ENCODE peak calls at places on chromosomes 2 and 18, in ten cellular contexts. C is WERI-Rb-1, O is cardiac muscle cell, Q is psoas muscle, K is GM12864, D is esophagus muscularis mucosa, S is foreskin fibroblast, A is cardiac fibroblast, I is brain microvascular endothelial cell, L is lower leg skin. Z is an unnamed sample.

GRCh38 chr18:32343634-32344033 is 127.0 kb downstream of the GAREM1 start:
- DNase-seq in C (peak; percentile 7), O (no peak), Q (peak; percentile 67), K (no peak), D (no peak), S (no peak), A (no peak), I (no peak), L (no peak), Z (no peak)

GRCh38 chr2:128277961-128278681 is 40.5 kb downstream of the HS6ST1 start:
- DNase-seq in C (no peak), O (no peak), Q (peak; percentile 16), K (no peak), D (no peak), S (no peak), A (no peak), I (no peak), L (peak; percentile 81), Z (no peak)

GRCh38 chr2:54588244-54588899 is 132.2 kb downstream of the SPTBN1 start:
- DNase-seq in C (no peak), O (no peak), Q (no peak), K (no peak), D (no peak), S (no peak), A (no peak), I (no peak), L (no peak), Z (no peak)

GRCh38 chr18:55830490-55830889 is 242.5 kb upstream of the TCF4 start:
- DNase-seq in C (no peak), O (peak; percentile 32), Q (no peak), K (no peak), D (no peak), S (peak; percentile 19), A (no peak), I (no peak), L (no peak), Z (peak; percentile 45)

GRCh38 chr2:65382776-65383357 is 49.5 kb downstream of the SPRED2 start:
- DNase-seq in C (no peak), O (peak; percentile 87), Q (peak; percentile 80), K (peak; percentile 87), D (no peak), S (peak; percentile 88), A (peak; percentile 86), I (peak; percentile 97), L (peak; percentile 93), Z (peak; percentile 89)

GRCh38 chr2:31401580-31401979 is 13.0 kb downstream of the XDH start:
- DNase-seq in C (no peak), O (peak; percentile 82), Q (no peak), K (no peak), D (peak; percentile 66), S (peak; percentile 99), A (peak; percentile 84), I (peak; percentile 94), L (no peak), Z (peak; percentile 93)

GRCh38 chr18:12441475-12442035 is 33.8 kb downstream of the PRELID3A start:
- DNase-seq in C (no peak), O (no peak), Q (no peak), K (no peak), D (no peak), S (no peak), A (no peak), I (no peak), L (no peak), Z (no peak)

GRCh38 chr18:77208969-77209368 is 40.7 kb upstream of the GALR1 start:
- DNase-seq in C (no peak), O (peak; percentile 69), Q (no peak), K (peak; percentile 47), D (no peak), S (peak; percentile 26), A (peak; percentile 65), I (peak; percentile 82), L (no peak), Z (peak; percentile 12)

GRCh38 chr2:190648289-190649034 is 421 bp upstream of the NAB1 start:
- DNase-seq in C (peak; percentile 89), O (peak; percentile 96), Q (peak; percentile 93), K (peak; percentile 50), D (no peak), S (peak; percentile 95), A (peak; percentile 96), I (peak; percentile 79), L (peak; percentile 96), Z (peak; percentile 90)

GRCh38 chr18:35753306-35753910 is 171.9 kb downstream of the GALNT1 start:
- DNase-seq in C (no peak), O (no peak), Q (no peak), K (no peak), D (no peak), S (peak; percentile 44), A (no peak), I (no peak), L (no peak), Z (no peak)

GRCh38 chr2:65388626-65389390 is 43.6 kb downstream of the SPRED2 start:
- DNase-seq in C (no peak), O (no peak), Q (no peak), K (no peak), D (no peak), S (no peak), A (no peak), I (no peak), L (no peak), Z (no peak)

GRCh38 chr2:227191367-227191766 is 26.9 kb downstream of the COL4A3 start:
- DNase-seq in C (peak; percentile 14), O (peak; percentile 11), Q (peak; percentile 55), K (no peak), D (no peak), S (peak; percentile 73), A (peak; percentile 3), I (peak; percentile 57), L (no peak), Z (peak; percentile 6)

GRCh38 chr2:127039387-127040031 is 67.4 kb downstream of the BIN1 start:
- DNase-seq in C (no peak), O (no peak), Q (no peak), K (peak; percentile 16), D (no peak), S (no peak), A (no peak), I (no peak), L (peak; percentile 66), Z (no peak)

GRCh38 chr18:79988079-79988924 is at the start of gene TXNL4A:
- DNase-seq in C (peak; percentile 90), O (peak; percentile 92), Q (peak; percentile 93), K (peak; percentile 72), D (no peak), S (peak; percentile 96), A (peak; percentile 89), I (peak; percentile 75), L (peak; percentile 96), Z (peak; percentile 86)
- TF ChIP-seq CTCF in C (peak; percentile 56), O (peak; percentile 46), Q (peak; percentile 31), K (peak; percentile 34), D (peak; percentile 40), S (peak; percentile 15), A (peak; percentile 23), I (peak; percentile 42), L (no peak), Z (peak; percentile 36)

DNA sequence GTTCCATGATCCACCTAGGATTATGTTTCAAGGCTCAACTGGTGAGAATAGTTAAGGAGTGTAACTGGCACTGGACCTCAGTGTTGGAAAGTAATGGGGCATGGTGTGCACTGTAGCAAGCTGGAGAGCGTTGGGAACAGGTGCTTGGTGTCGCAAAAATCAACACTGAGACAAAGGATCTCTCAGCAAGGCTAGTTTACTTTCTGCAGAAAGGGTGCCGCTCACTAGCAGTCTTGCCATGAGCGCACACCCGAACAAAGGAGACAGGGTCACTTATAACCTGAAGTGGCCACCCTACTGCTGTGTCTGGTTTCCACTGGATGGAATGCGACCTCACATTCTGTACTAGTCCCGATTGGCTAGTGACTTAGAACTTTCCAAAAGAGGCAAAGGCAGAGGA is 133.2 kb downstream of the TMEM17 start:
- DNase-seq in C (no peak), O (no peak), Q (no peak), K (no peak), D (no peak), S (no peak), A (no peak), I (no peak), L (no peak), Z (no peak)
- H3K4me3 ChIP-seq in C (no peak overlapping the region), O (no peak overlapping the region), Q (no peak overlapping the region), K (no peak overlapping the region), D (no peak overlapping the region), S (no peak overlapping the region), A (no peak overlapping the region), I (no peak overlapping the region), L (no peak overlapping the region), Z (no peak overlapping the region)

GRCh38 chr2:43764086-43764710 is 9.6 kb upstream of the DYNC2LI1 start:
- DNase-seq in C (no peak), O (no peak), Q (no peak), K (no peak), D (no peak), S (peak; percentile 49), A (no peak), I (no peak), L (no peak), Z (peak; percentile 71)
- TF ChIP-seq CTCF in C (no peak), O (no peak), Q (no peak), K (no peak), D (no peak), S (no peak), A (no peak), I (no peak), L (no peak), Z (no peak)

GRCh38 chr2:3219536-3219935 is 158.1 kb downstream of the EIPR1 start:
- DNase-seq in C (no peak), O (no peak), Q (no peak), K (no peak), D (no peak), S (no peak), A (no peak), I (no peak), L (no peak), Z (no peak)
- H3K4me3 ChIP-seq in C (no peak overlapping the region), O (no peak overlapping the region), Q (no peak overlapping the region), K (no peak overlapping the region), D (no peak overlapping the region), S (no peak overlapping the region), A (no peak overlapping the region), I (no peak overlapping the region), L (no peak overlapping the region), Z (no peak overlapping the region)

GRCh38 chr2:20560011-20560410 is 90.9 kb downstream of the HS1BP3 start:
- DNase-seq in C (no peak), O (no peak), Q (peak; percentile 34), K (no peak), D (no peak), S (no peak), A (no peak), I (no peak), L (no peak), Z (no peak)
- TF ChIP-seq CTCF in C (no peak), O (no peak), Q (no peak), K (no peak), D (no peak), S (no peak), A (no peak), I (no peak), L (no peak), Z (no peak)